ENCODE peak calls at places on chromosome 5, in six cellular contexts. Q, P, V, K, F and C are unnamed samples.

GRCh38 chr5:43314724-43315123 is 1.5 kb upstream of the HMGCS1 start:
- DNase-seq in Q (no peak), P (no peak), V (no peak), K (no peak), F (no peak), C (no peak)

GRCh38 chr5:73825736-73826135 is 199.7 kb downstream of the ARHGEF28 start:
- DNase-seq in Q (no peak), P (no peak), V (no peak), K (no peak), F (no peak), C (no peak)

GRCh38 chr5:54912021-54912420 is 73.4 kb downstream of the ESM1 start:
- DNase-seq in Q (no peak), P (no peak), V (peak), K (no peak), F (no peak), C (no peak)

GRCh38 chr5:76664065-76664464 is 40.9 kb upstream of the F2RL2 start:
- DNase-seq in Q (no peak), P (no peak), V (no peak), K (no peak), F (no peak), C (no peak)

GRCh38 chr5:10478436-10478835 is 36.8 kb downstream of the ROPN1L start:
- DNase-seq in Q (no peak), P (no peak), V (no peak), K (no peak), F (no peak), C (no peak)

GRCh38 chr5:72067682-72068470 is 39.4 kb upstream of the MAP1B start:
- DNase-seq in Q (no peak), P (no peak), V (no peak), K (no peak), F (no peak), C (no peak)

GRCh38 chr5:137215261-137215660 is 283.9 kb downstream of the SPOCK1 start:
- DNase-seq in Q (no peak), P (no peak), V (no peak), K (no peak), F (no peak), C (no peak)

GRCh38 chr5:129094924-129095797 is 612 bp downstream of the ISOC1 start:
- DNase-seq in Q (peak), P (peak), V (peak), K (peak), F (peak), C (peak)

GRCh38 chr5:180291234-180291940 is 496 bp downstream of the MAPK9 start:
- DNase-seq in Q (peak), P (no peak), V (no peak), K (no peak), F (no peak), C (peak)

GRCh38 chr5:180389252-180390101 is 36.3 kb upstream of the GFPT2 start:
- DNase-seq in Q (no peak), P (peak), V (no peak), K (no peak), F (no peak), C (no peak)

GRCh38 chr5:60944904-60945759 is at the start of the genes ERCC8 and NDUFAF2:
- DNase-seq in Q (peak), P (peak), V (peak), K (peak), F (peak), C (peak)

GRCh38 chr5:95725937-95726810 is 5.0 kb upstream of the RHOBTB3 start:
- DNase-seq in Q (no peak), P (no peak), V (no peak), K (no peak), F (no peak), C (no peak)

GRCh38 chr5:55533806-55534435 is 843 bp downstream of the PLPP1 start:
- DNase-seq in Q (peak), P (no peak), V (peak), K (peak), F (peak), C (no peak)

GRCh38 chr5:67257063-67257462 is 60.5 kb upstream of the CD180 start:
- DNase-seq in Q (no peak), P (no peak), V (peak), K (no peak), F (no peak), C (no peak)

GRCh38 chr5:151675225-151675955 is 11.3 kb downstream of the SPARC start:
- DNase-seq in Q (no peak), P (peak), V (no peak), K (no peak), F (no peak), C (no peak)

GRCh38 chr5:67038817-67039603 is 157.6 kb downstream of the CD180 start:
- DNase-seq in Q (no peak), P (no peak), V (no peak), K (no peak), F (no peak), C (no peak)

GRCh38 chr5:140042551-140043507 is at the start of gene NRG2:
- DNase-seq in Q (peak), P (peak), V (no peak), K (peak), F (peak), C (peak)

GRCh38 chr5:112915831-112916230 is 6.2 kb downstream of the REEP5 start:
- DNase-seq in Q (no peak), P (no peak), V (no peak), K (no peak), F (no peak), C (no peak)

GRCh38 chr5:102895223-102895622 is 140.1 kb downstream of the PAM start:
- DNase-seq in Q (no peak), P (no peak), V (no peak), K (no peak), F (no peak), C (no peak)

GRCh38 chr5:124655211-124655880 is 91.1 kb downstream of the ZNF608 start:
- DNase-seq in Q (no peak), P (no peak), V (no peak), K (no peak), F (no peak), C (no peak)

GRCh38 chr5:133670336-133670735 is 58.0 kb upstream of the FSTL4 start:
- DNase-seq in Q (no peak), P (no peak), V (no peak), K (no peak), F (no peak), C (no peak)

GRCh38 chr5:39892708-39893107 is 467.9 kb upstream of the DAB2 start:
- DNase-seq in Q (no peak), P (no peak), V (no peak), K (no peak), F (no peak), C (no peak)

GRCh38 chr5:144142030-144142825 is 28.2 kb downstream of the YIPF5 start:
- DNase-seq in Q (no peak), P (no peak), V (no peak), K (no peak), F (no peak), C (no peak)

GRCh38 chr5:147479949-147480348 is 29.9 kb downstream of the DPYSL3 start:
- DNase-seq in Q (no peak), P (no peak), V (peak), K (peak), F (no peak), C (no peak)

GRCh38 chr5:43643750-43644149 is 40.8 kb downstream of the NNT start:
- DNase-seq in Q (no peak), P (no peak), V (no peak), K (no peak), F (no peak), C (no peak)

DNA sequence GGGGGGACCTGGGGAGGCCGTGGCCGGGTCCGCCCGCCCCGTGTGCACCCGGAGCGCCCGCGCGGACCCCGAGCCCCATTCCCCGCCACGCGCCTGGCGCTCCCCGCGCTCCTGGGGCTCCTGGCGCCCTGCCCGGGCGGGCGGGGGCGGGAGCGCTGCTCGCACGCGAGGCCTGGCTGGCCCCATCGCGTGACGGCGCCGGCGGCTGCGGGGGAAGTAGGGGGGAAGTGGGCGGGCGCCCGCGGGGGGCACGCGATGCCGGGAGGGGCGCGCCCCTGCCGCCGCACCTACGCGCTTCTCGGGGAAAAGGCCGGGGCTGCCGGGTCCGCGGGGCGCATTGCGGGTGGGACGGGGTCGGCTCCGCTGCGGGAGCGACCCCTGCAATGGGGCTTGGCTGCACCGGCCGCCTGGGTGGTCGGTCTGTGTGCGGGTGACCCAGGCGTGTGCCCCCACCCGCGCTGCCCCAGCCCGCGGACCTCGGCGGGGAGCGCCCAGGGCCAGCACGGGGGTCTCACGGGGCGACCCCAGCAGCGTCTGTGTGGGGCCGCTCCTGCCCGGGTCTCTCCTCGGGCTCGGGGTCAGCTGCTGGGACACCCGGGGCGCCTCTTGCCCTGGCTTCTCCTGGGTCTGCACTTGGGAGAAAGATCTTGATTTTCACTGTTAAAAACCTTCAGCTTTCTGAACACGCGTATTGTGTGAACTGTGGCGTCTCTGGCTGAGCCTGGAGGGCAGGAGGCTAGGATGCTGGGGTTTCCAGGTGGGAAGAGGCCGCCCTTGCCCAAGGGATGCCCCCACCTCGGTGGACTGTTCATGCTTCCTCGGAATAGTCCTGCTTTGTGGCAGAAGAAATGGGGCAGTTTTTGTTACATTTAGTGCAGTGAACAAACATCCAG is 52.4 kb downstream of the AHRR start:
- DNase-seq in Q (peak), P (no peak), V (peak), K (peak), F (peak), C (peak)
- TF ChIP-seq POLR2AphosphoS5 in Q (no peak), P (no peak), V (no peak), K (no peak), F (no peak), C (peak)

DNA sequence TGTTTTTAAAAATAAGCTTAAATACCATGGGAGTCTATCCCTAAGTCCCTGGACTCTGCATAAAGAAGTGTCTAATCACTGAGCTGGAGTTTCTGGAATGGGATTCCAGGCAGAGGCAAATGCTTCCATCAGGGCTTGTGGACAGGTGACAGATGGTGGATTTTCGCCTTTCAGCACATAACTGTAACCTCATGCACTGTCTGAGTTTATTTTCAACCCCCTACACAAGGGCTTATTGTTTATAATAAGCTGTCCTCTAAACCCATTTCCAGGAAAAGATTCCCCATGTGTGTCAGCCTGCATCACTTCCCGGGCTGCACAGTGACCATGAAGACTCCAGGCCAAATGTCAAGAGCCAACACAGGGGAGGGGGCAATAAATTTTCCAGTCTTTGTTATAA is 264.0 kb downstream of the PIK3R1 start:
- DNase-seq in Q (no peak), P (no peak), V (peak), K (no peak), F (no peak), C (no peak)
- TF ChIP-seq POLR2AphosphoS5 in Q (no peak), P (no peak), V (no peak), K (no peak), F (no peak), C (no peak)

GRCh38 chr5:82639393-82640144 is 361.4 kb upstream of the RPS23 start:
- DNase-seq in Q (no peak), P (no peak), V (no peak), K (no peak), F (no peak), C (no peak)
- TF ChIP-seq POLR2AphosphoS5 in Q (no peak), P (no peak), V (no peak), K (no peak), F (no peak), C (no peak)

GRCh38 chr5:149411738-149412519 is 32.8 kb upstream of the IL17B start:
- DNase-seq in Q (no peak), P (peak), V (no peak), K (no peak), F (no peak), C (no peak)
- TF ChIP-seq POLR2AphosphoS5 in Q (no peak), P (peak), V (peak), K (no peak), F (no peak), C (no peak)

DNA sequence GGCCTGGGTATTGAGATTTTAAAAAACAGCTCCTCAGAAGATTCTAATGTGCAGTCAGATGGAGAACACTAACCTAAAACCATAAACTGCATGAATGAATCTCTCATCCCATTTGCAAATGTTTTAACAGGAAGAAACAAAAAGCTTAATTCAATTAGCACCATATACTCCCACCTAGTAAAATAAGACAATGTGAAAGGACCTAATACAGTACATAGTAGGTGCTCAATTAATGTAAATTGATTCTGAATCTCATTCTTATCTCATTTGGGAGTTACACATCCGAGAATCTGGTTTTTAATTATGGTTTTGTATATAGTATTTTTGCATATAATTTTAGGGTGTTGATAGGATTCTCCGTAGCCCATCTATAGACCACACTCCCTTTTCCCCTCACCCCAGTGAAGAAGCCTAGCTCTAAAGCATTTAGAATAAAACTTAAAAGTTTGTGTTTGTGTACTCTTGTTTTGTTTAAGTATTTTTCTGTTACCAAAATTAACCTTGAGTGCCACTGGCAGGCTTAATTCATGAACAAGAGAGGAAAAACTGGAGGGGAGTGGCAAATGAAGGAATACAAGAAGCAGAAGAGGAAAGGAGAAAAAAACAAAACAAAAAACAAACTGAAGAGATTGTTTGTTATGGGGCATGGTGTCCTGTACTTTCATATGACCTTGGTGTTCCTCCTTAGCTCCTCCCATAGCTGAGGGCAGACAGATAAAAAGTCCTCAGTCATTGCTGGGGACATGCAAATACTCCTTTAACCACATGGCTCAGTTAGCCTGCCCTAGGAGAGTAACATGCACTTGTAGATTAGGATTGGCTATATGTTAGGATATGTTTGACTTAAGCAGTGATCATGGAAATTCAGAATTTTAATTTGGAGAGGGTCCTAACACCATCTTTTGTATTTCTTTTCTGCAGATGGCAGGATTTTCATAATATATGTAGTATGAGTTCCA is 1.2 kb downstream of the RNF14 start:
- DNase-seq in Q (no peak), P (no peak), V (no peak), K (no peak), F (no peak), C (no peak)
- TF ChIP-seq POLR2AphosphoS5 in Q (no peak), P (no peak), V (no peak), K (no peak), F (no peak), C (no peak)

GRCh38 chr5:172499287-172499686 is 45.0 kb upstream of the SH3PXD2B start:
- DNase-seq in Q (no peak), P (peak), V (peak), K (peak), F (no peak), C (no peak)

GRCh38 chr5:172498431-172499129 is 44.3 kb upstream of the SH3PXD2B start:
- DNase-seq in Q (no peak), P (peak), V (peak), K (peak), F (peak), C (no peak)

GRCh38 chr5:172494630-172495505 is 40.5 kb upstream of the SH3PXD2B start:
- DNase-seq in Q (no peak), P (peak), V (peak), K (no peak), F (peak), C (no peak)

GRCh38 chr5:172497591-172498255 is 43.4 kb upstream of the SH3PXD2B start:
- DNase-seq in Q (no peak), P (peak), V (peak), K (peak), F (peak), C (no peak)

GRCh38 chr5:172496671-172497371 is 42.5 kb upstream of the SH3PXD2B start:
- DNase-seq in Q (no peak), P (peak), V (peak), K (peak), F (peak), C (no peak)
- TF ChIP-seq POLR2AphosphoS5 in Q (no peak), P (no peak), V (peak), K (no peak), F (no peak), C (peak)

GRCh38 chr5:64869419-64869818 is 100.7 kb downstream of the CWC27 start:
- DNase-seq in Q (no peak), P (no peak), V (no peak), K (no peak), F (no peak), C (no peak)
- TF ChIP-seq POLR2AphosphoS5 in Q (no peak), P (no peak), V (no peak), K (no peak), F (no peak), C (no peak)

GRCh38 chr5:130796902-130797301 is 368.2 kb downstream of the HINT1 start:
- DNase-seq in Q (no peak), P (no peak), V (no peak), K (no peak), F (no peak), C (no peak)
- TF ChIP-seq POLR2AphosphoS5 in Q (no peak), P (no peak), V (no peak), K (no peak), F (no peak), C (no peak)

GRCh38 chr5:52893105-52893504 is 96.0 kb upstream of the ITGA2 start:
- DNase-seq in Q (no peak), P (no peak), V (no peak), K (no peak), F (no peak), C (no peak)
- TF ChIP-seq POLR2AphosphoS5 in Q (no peak), P (no peak), V (peak), K (peak), F (no peak), C (no peak)